ENCODE peak calls at places on chromosomes 7 and 10, in five cellular contexts. One of them, this sample, is unnamed.

GRCh38 chr10:112265745-112266144 is 17.5 kb upstream of the TECTB start:
- DNase-seq in astrocyte of the cerebellum: no peak
- DNase-seq in IMR-90: peak; percentile 5
- DNase-seq in GM12878: no peak
- DNase-seq in AG09309: no peak
- DNase-seq in this sample: no peak

GRCh38 chr10:128896964-128897363 is 570.1 kb upstream of the MGMT start:
- DNase-seq in GM12878: no peak
- DNase-seq in IMR-90: no peak
- DNase-seq in AG09309: no peak
- DNase-seq in astrocyte of the cerebellum: no peak
- DNase-seq in this sample: no peak

GRCh38 chr7:68176974-68177373 is 1180.3 kb downstream of the TYW1 start:
- DNase-seq in IMR-90: peak; percentile 18
- DNase-seq in astrocyte of the cerebellum: peak; percentile 35
- DNase-seq in AG09309: peak; percentile 11
- DNase-seq in GM12878: no peak
- DNase-seq in this sample: peak; percentile 30

GRCh38 chr7:103989785-103990775 is 622 bp upstream of the RELN start:
- DNase-seq in IMR-90: peak; percentile 47
- DNase-seq in AG09309: no peak
- DNase-seq in astrocyte of the cerebellum: peak; percentile 15
- DNase-seq in GM12878: no peak
- DNase-seq in this sample: peak; percentile 20

GRCh38 chr7:134059921-134060320 is 67.2 kb upstream of the LRGUK start:
- DNase-seq in GM12878: no peak
- DNase-seq in IMR-90: no peak
- DNase-seq in AG09309: no peak
- DNase-seq in astrocyte of the cerebellum: no peak
- DNase-seq in this sample: no peak

GRCh38 chr10:111545806-111546205 is 469.0 kb downstream of the ADRA2A start:
- DNase-seq in AG09309: no peak
- DNase-seq in GM12878: no peak
- DNase-seq in astrocyte of the cerebellum: no peak
- DNase-seq in IMR-90: no peak
- DNase-seq in this sample: no peak

GRCh38 chr7:23260371-23260770 is 13.8 kb downstream of the GPNMB start:
- DNase-seq in GM12878: no peak
- DNase-seq in IMR-90: no peak
- DNase-seq in astrocyte of the cerebellum: no peak
- DNase-seq in AG09309: no peak
- DNase-seq in this sample: no peak

GRCh38 chr10:89373916-89374711 is 3.7 kb upstream of the IFIT1B start:
- DNase-seq in GM12878: no peak
- DNase-seq in astrocyte of the cerebellum: peak; percentile 96
- DNase-seq in IMR-90: peak; percentile 94
- DNase-seq in AG09309: peak; percentile 91
- DNase-seq in this sample: peak; percentile 81

GRCh38 chr10:36416513-36416912 is 708.9 kb upstream of the ANKRD30A start:
- DNase-seq in AG09309: no peak
- DNase-seq in GM12878: no peak
- DNase-seq in IMR-90: no peak
- DNase-seq in astrocyte of the cerebellum: no peak
- DNase-seq in this sample: no peak

GRCh38 chr7:20700491-20701231 is 85.2 kb downstream of the ABCB5 start:
- DNase-seq in GM12878: no peak
- DNase-seq in astrocyte of the cerebellum: no peak
- DNase-seq in AG09309: no peak
- DNase-seq in IMR-90: no peak
- DNase-seq in this sample: no peak

GRCh38 chr10:21989453-21990154 is 13.9 kb downstream of the DNAJC1 start:
- DNase-seq in GM12878: no peak
- DNase-seq in AG09309: peak; percentile 45
- DNase-seq in IMR-90: peak; percentile 52
- DNase-seq in astrocyte of the cerebellum: peak; percentile 64
- DNase-seq in this sample: peak; percentile 63

GRCh38 chr10:113959383-113959760 is 84.3 kb upstream of the ADRB1 start:
- DNase-seq in AG09309: no peak
- DNase-seq in IMR-90: no peak
- DNase-seq in GM12878: no peak
- DNase-seq in astrocyte of the cerebellum: no peak
- DNase-seq in this sample: peak; percentile 25

GRCh38 chr10:34290412-34291082 is 524.5 kb downstream of the PARD3 start:
- DNase-seq in IMR-90: peak; percentile 87
- DNase-seq in astrocyte of the cerebellum: peak; percentile 32
- DNase-seq in GM12878: no peak
- DNase-seq in AG09309: no peak
- DNase-seq in this sample: peak; percentile 48

GRCh38 chr10:104935656-104936055 is 294.6 kb downstream of the SORCS3 start:
- DNase-seq in IMR-90: no peak
- DNase-seq in AG09309: no peak
- DNase-seq in astrocyte of the cerebellum: no peak
- DNase-seq in GM12878: no peak
- DNase-seq in this sample: no peak

GRCh38 chr7:96596120-96596826 is 113.4 kb downstream of the SEM1 start:
- DNase-seq in astrocyte of the cerebellum: no peak
- DNase-seq in GM12878: no peak
- DNase-seq in AG09309: no peak
- DNase-seq in IMR-90: no peak
- DNase-seq in this sample: peak; percentile 64

GRCh38 chr10:88227342-88228018 is 355.6 kb downstream of the RNLS start:
- DNase-seq in GM12878: no peak
- DNase-seq in IMR-90: peak; percentile 85
- DNase-seq in AG09309: no peak
- DNase-seq in astrocyte of the cerebellum: no peak
- DNase-seq in this sample: no peak

GRCh38 chr7:64959072-64959747 is 31.6 kb downstream of the ZNF117 start:
- DNase-seq in IMR-90: no peak
- DNase-seq in GM12878: no peak
- DNase-seq in AG09309: no peak
- DNase-seq in astrocyte of the cerebellum: no peak
- DNase-seq in this sample: peak; percentile 33

GRCh38 chr10:127094984-127095383 is 101.4 kb downstream of the INSYN2A start:
- DNase-seq in AG09309: no peak
- DNase-seq in IMR-90: no peak
- DNase-seq in astrocyte of the cerebellum: no peak
- DNase-seq in GM12878: no peak
- DNase-seq in this sample: no peak

GRCh38 chr7:117737882-117738281 is 135.4 kb downstream of the CTTNBP2 start:
- DNase-seq in GM12878: no peak
- DNase-seq in astrocyte of the cerebellum: no peak
- DNase-seq in AG09309: no peak
- DNase-seq in IMR-90: no peak
- DNase-seq in this sample: no peak

GRCh38 chr10:47033081-47033480 is 121.9 kb downstream of the PTPN20 start:
- DNase-seq in GM12878: no peak
- DNase-seq in astrocyte of the cerebellum: no peak
- DNase-seq in IMR-90: no peak
- DNase-seq in AG09309: no peak
- DNase-seq in this sample: no peak

GRCh38 chr10:126156545-126156944 is 231.7 kb downstream of the ADAM12 start:
- DNase-seq in AG09309: no peak
- DNase-seq in astrocyte of the cerebellum: no peak
- DNase-seq in GM12878: no peak
- DNase-seq in IMR-90: no peak
- DNase-seq in this sample: no peak

GRCh38 chr7:118111347-118111746 is 72.6 kb upstream of the LSM8 start:
- DNase-seq in GM12878: no peak
- DNase-seq in IMR-90: no peak
- DNase-seq in AG09309: no peak
- DNase-seq in astrocyte of the cerebellum: no peak
- DNase-seq in this sample: peak; percentile 37

GRCh38 chr10:97724341-97724941 is 10.9 kb downstream of the MARVELD1 start:
- DNase-seq in GM12878: no peak
- DNase-seq in IMR-90: peak; percentile 80
- DNase-seq in AG09309: no peak
- DNase-seq in astrocyte of the cerebellum: no peak
- DNase-seq in this sample: peak; percentile 83

DNA sequence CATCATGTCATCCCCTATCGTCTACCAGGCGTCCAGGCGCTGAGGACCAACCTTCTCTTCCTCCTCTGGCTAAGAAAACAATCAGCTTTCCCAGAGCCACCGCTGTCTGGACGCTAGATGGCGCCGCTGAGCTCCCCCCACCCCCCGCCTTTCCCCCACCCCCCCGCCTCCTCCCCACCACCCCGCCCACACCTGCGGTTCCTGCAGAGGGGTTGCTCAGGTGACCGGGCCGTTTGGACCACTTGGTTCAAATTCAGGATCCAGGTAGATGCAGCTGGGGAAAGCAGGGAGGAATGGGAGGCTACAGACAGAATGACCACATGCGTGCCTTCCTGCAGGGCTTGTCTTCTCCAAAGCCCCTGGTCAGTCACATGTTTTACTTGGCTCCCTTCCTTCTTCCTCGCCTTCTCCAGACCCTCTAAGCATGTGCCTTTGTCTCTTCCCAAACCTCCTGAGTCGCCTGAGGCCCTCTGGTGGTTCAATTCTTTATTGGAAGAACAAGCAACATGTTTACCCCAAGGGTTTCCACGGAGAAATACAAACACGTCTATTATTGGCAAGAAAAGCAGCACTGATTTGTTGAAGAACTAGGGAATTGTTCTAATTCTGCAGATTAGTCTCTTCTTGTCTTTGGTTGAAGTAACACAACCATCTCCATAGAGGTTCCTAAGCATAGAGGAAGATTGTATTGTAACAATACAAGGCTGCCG is 24.7 kb downstream of the AOC1 start:
- DNase-seq in astrocyte of the cerebellum: peak; percentile 60
- DNase-seq in IMR-90: peak; percentile 64
- DNase-seq in GM12878: no peak
- DNase-seq in AG09309: no peak
- DNase-seq in this sample: peak; percentile 41
- H3K4me3 ChIP-seq in astrocyte of the cerebellum: no peak overlapping the region
- H3K4me3 ChIP-seq in IMR-90: no peak overlapping the region
- H3K4me3 ChIP-seq in GM12878: no peak overlapping the region
- H3K4me3 ChIP-seq in AG09309: no peak overlapping the region
- H3K4me3 ChIP-seq in this sample: no peak overlapping the region

GRCh38 chr10:14022954-14023353 is 307.8 kb downstream of the FRMD4A start:
- DNase-seq in GM12878: no peak
- DNase-seq in astrocyte of the cerebellum: no peak
- DNase-seq in IMR-90: no peak
- DNase-seq in AG09309: no peak
- DNase-seq in this sample: no peak

GRCh38 chr10:14019983-14020668 is 310.6 kb downstream of the FRMD4A start:
- DNase-seq in AG09309: no peak
- DNase-seq in IMR-90: no peak
- DNase-seq in astrocyte of the cerebellum: no peak
- DNase-seq in GM12878: no peak
- DNase-seq in this sample: peak; percentile 32

GRCh38 chr10:14024349-14025202 is 306.1 kb downstream of the FRMD4A start:
- DNase-seq in AG09309: no peak
- DNase-seq in IMR-90: no peak
- DNase-seq in GM12878: no peak
- DNase-seq in astrocyte of the cerebellum: no peak
- DNase-seq in this sample: no peak

GRCh38 chr10:14023612-14024348 is 306.9 kb downstream of the FRMD4A start:
- DNase-seq in AG09309: no peak
- DNase-seq in IMR-90: no peak
- DNase-seq in astrocyte of the cerebellum: no peak
- DNase-seq in GM12878: no peak
- DNase-seq in this sample: peak; percentile 8

GRCh38 chr10:14022052-14022451 is 308.7 kb downstream of the FRMD4A start:
- DNase-seq in GM12878: no peak
- DNase-seq in IMR-90: no peak
- DNase-seq in AG09309: no peak
- DNase-seq in astrocyte of the cerebellum: no peak
- DNase-seq in this sample: no peak
- H3K4me3 ChIP-seq in GM12878: peak overlapping the region; percentile 48
- H3K4me3 ChIP-seq in IMR-90: no peak overlapping the region
- H3K4me3 ChIP-seq in AG09309: no peak overlapping the region
- H3K4me3 ChIP-seq in astrocyte of the cerebellum: no peak overlapping the region
- H3K4me3 ChIP-seq in this sample: no peak overlapping the region

DNA sequence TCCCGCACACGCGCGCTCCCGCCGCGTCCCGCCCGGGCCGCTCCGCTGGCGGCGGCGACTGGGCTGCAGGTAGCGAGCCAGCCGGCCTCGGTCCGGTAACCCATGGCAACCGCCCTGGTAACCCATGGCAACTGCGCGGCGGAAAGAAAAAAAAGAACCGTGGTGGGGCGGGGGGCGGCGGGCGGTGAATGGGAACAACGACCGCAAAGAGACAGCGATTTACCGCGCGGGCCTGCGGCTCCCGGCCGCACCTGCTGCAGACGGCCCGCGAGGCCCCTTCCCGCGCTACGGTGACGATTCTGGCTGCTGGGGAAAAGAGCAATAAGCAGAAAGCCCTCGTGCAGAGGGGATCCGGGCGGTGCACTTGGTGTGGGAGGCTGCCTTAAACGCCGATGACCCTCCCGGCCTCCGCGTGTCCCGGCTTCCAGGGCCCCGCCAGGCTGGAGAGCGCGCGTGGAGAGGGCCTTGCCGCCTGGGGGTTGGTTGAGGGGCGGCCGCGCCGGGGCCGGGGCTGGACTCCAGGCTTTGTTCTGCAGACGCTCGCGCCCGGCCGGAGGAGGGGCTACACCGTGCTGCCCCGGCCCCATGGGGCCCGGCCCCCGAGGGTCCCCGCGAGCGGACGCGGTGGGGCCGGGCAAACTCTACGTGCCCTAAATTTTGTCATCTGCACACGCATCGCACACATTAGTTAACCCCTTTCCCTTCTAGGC is 84.7 kb downstream of the SNX10 start:
- DNase-seq in astrocyte of the cerebellum: no peak
- DNase-seq in GM12878: no peak
- DNase-seq in AG09309: no peak
- DNase-seq in IMR-90: no peak
- DNase-seq in this sample: no peak
- H3K4me3 ChIP-seq in astrocyte of the cerebellum: peak overlapping the region; percentile 2
- H3K4me3 ChIP-seq in GM12878: peak overlapping the region; percentile 63
- H3K4me3 ChIP-seq in AG09309: no peak overlapping the region
- H3K4me3 ChIP-seq in IMR-90: no peak overlapping the region
- H3K4me3 ChIP-seq in this sample: peak overlapping the region; percentile 21

GRCh38 chr10:72077275-72077990 is 10.9 kb downstream of the SPOCK2 start:
- DNase-seq in GM12878: no peak
- DNase-seq in astrocyte of the cerebellum: no peak
- DNase-seq in IMR-90: no peak
- DNase-seq in AG09309: no peak
- DNase-seq in this sample: no peak

GRCh38 chr10:72080042-72081035 is 8.0 kb downstream of the SPOCK2 start:
- DNase-seq in astrocyte of the cerebellum: no peak
- DNase-seq in IMR-90: no peak
- DNase-seq in AG09309: no peak
- DNase-seq in GM12878: no peak
- DNase-seq in this sample: no peak

GRCh38 chr10:72081210-72081609 is 7.1 kb downstream of the SPOCK2 start:
- DNase-seq in astrocyte of the cerebellum: no peak
- DNase-seq in IMR-90: no peak
- DNase-seq in GM12878: no peak
- DNase-seq in AG09309: no peak
- DNase-seq in this sample: no peak

GRCh38 chr10:72076756-72077155 is 11.6 kb downstream of the SPOCK2 start:
- DNase-seq in AG09309: no peak
- DNase-seq in IMR-90: no peak
- DNase-seq in astrocyte of the cerebellum: no peak
- DNase-seq in GM12878: no peak
- DNase-seq in this sample: no peak

DNA sequence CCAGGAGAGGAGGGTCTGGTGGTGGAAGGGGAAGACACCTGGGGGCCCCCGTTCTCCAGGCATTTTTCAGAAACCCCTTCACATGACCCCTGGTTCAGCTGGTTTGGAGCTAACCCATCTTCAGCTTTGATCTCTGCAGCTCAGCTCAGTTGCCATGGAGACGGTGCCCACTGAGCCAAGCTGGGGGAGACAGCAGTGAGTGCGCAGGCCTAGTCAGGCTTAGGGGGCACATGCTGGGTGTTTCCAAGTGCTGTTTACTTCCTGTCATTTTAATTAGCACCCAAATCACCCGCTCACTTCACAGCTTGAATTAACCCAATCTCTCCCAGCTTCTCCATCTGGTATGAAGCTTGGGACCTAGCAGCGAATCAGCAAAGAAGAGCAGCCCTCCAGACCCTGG is 9.0 kb downstream of the SPOCK2 start:
- DNase-seq in IMR-90: no peak
- DNase-seq in astrocyte of the cerebellum: no peak
- DNase-seq in GM12878: no peak
- DNase-seq in AG09309: no peak
- DNase-seq in this sample: no peak
- H3K4me3 ChIP-seq in IMR-90: no peak overlapping the region
- H3K4me3 ChIP-seq in astrocyte of the cerebellum: no peak overlapping the region
- H3K4me3 ChIP-seq in GM12878: no peak overlapping the region
- H3K4me3 ChIP-seq in AG09309: no peak overlapping the region
- H3K4me3 ChIP-seq in this sample: no peak overlapping the region